ENCODE peak calls at places on chromosomes 7 and 10, in eight cellular contexts. One of them, this sample, is unnamed.

GRCh38 chr10:70880077-70880534 is 8.3 kb downstream of the PCBD1 start:
- DNase-seq in osteocyte: no peak
- DNase-seq in psoas muscle: peak; percentile 80
- DNase-seq in BJ: no peak
- DNase-seq in nephron progenitor cell: peak; percentile 78
- DNase-seq in dorsolateral prefrontal cortex: peak; percentile 80
- DNase-seq in right lobe of liver: peak; percentile 73
- DNase-seq in epithelial cell of esophagus: peak; percentile 86
- DNase-seq in this sample: peak; percentile 56

GRCh38 chr7:49523870-49524269 is 249.6 kb upstream of the VWC2 start:
- DNase-seq in osteocyte: no peak
- DNase-seq in psoas muscle: peak; percentile 21
- DNase-seq in BJ: no peak
- DNase-seq in nephron progenitor cell: no peak
- DNase-seq in dorsolateral prefrontal cortex: no peak
- DNase-seq in right lobe of liver: no peak
- DNase-seq in epithelial cell of esophagus: no peak
- DNase-seq in this sample: no peak

GRCh38 chr10:50623299-50624153 is at the start of gene SGMS1:
- DNase-seq in osteocyte: peak; percentile 96
- DNase-seq in psoas muscle: peak; percentile 93
- DNase-seq in BJ: no peak
- DNase-seq in nephron progenitor cell: peak; percentile 84
- DNase-seq in dorsolateral prefrontal cortex: peak; percentile 74
- DNase-seq in right lobe of liver: peak; percentile 92
- DNase-seq in epithelial cell of esophagus: peak; percentile 92
- DNase-seq in this sample: peak; percentile 71

GRCh38 chr10:8835453-8836167 is 781.1 kb downstream of the GATA3 start:
- DNase-seq in osteocyte: no peak
- DNase-seq in psoas muscle: no peak
- DNase-seq in BJ: no peak
- DNase-seq in nephron progenitor cell: no peak
- DNase-seq in dorsolateral prefrontal cortex: no peak
- DNase-seq in right lobe of liver: no peak
- DNase-seq in epithelial cell of esophagus: peak; percentile 26
- DNase-seq in this sample: no peak

GRCh38 chr7:68133045-68133444 is 1136.4 kb downstream of the TYW1 start:
- DNase-seq in osteocyte: no peak
- DNase-seq in psoas muscle: no peak
- DNase-seq in BJ: no peak
- DNase-seq in nephron progenitor cell: no peak
- DNase-seq in dorsolateral prefrontal cortex: no peak
- DNase-seq in right lobe of liver: no peak
- DNase-seq in epithelial cell of esophagus: no peak
- DNase-seq in this sample: no peak

GRCh38 chr7:109387530-109387929 is 817.9 kb downstream of the DNAJB9 start:
- DNase-seq in osteocyte: no peak
- DNase-seq in psoas muscle: peak; percentile 36
- DNase-seq in BJ: no peak
- DNase-seq in nephron progenitor cell: no peak
- DNase-seq in dorsolateral prefrontal cortex: no peak
- DNase-seq in right lobe of liver: no peak
- DNase-seq in epithelial cell of esophagus: no peak
- DNase-seq in this sample: no peak

GRCh38 chr7:28358423-28358868 is 53.9 kb upstream of the CREB5 start:
- DNase-seq in osteocyte: no peak
- DNase-seq in psoas muscle: no peak
- DNase-seq in BJ: peak; percentile 96
- DNase-seq in nephron progenitor cell: no peak
- DNase-seq in dorsolateral prefrontal cortex: no peak
- DNase-seq in right lobe of liver: no peak
- DNase-seq in epithelial cell of esophagus: peak; percentile 87
- DNase-seq in this sample: no peak

GRCh38 chr7:1041471-1042160 is 2.7 kb upstream of the GPR146 start:
- DNase-seq in osteocyte: no peak
- DNase-seq in psoas muscle: peak; percentile 49
- DNase-seq in BJ: no peak
- DNase-seq in nephron progenitor cell: no peak
- DNase-seq in dorsolateral prefrontal cortex: no peak
- DNase-seq in right lobe of liver: no peak
- DNase-seq in epithelial cell of esophagus: no peak
- DNase-seq in this sample: no peak

GRCh38 chr10:28559661-28560060 is 26.7 kb downstream of the WAC start:
- DNase-seq in osteocyte: no peak
- DNase-seq in psoas muscle: no peak
- DNase-seq in BJ: no peak
- DNase-seq in nephron progenitor cell: no peak
- DNase-seq in dorsolateral prefrontal cortex: no peak
- DNase-seq in right lobe of liver: no peak
- DNase-seq in epithelial cell of esophagus: peak; percentile 85
- DNase-seq in this sample: no peak

GRCh38 chr7:28748934-28749584 is 209.1 kb downstream of the TRIL start:
- DNase-seq in osteocyte: no peak
- DNase-seq in psoas muscle: peak; percentile 69
- DNase-seq in BJ: no peak
- DNase-seq in nephron progenitor cell: peak; percentile 22
- DNase-seq in dorsolateral prefrontal cortex: no peak
- DNase-seq in right lobe of liver: no peak
- DNase-seq in epithelial cell of esophagus: peak; percentile 75
- DNase-seq in this sample: no peak

GRCh38 chr7:98090116-98090515 is 16.5 kb upstream of the LMTK2 start:
- DNase-seq in osteocyte: peak; percentile 40
- DNase-seq in psoas muscle: no peak
- DNase-seq in BJ: no peak
- DNase-seq in nephron progenitor cell: no peak
- DNase-seq in dorsolateral prefrontal cortex: no peak
- DNase-seq in right lobe of liver: no peak
- DNase-seq in epithelial cell of esophagus: peak; percentile 47
- DNase-seq in this sample: no peak

GRCh38 chr7:128838981-128839731 is 8.9 kb downstream of the FLNC start:
- DNase-seq in osteocyte: no peak
- DNase-seq in psoas muscle: peak; percentile 77
- DNase-seq in BJ: no peak
- DNase-seq in nephron progenitor cell: no peak
- DNase-seq in dorsolateral prefrontal cortex: no peak
- DNase-seq in right lobe of liver: peak; percentile 52
- DNase-seq in epithelial cell of esophagus: no peak
- DNase-seq in this sample: no peak

GRCh38 chr7:29332027-29332806 is 137.6 kb downstream of the CHN2 start:
- DNase-seq in osteocyte: no peak
- DNase-seq in psoas muscle: no peak
- DNase-seq in BJ: no peak
- DNase-seq in nephron progenitor cell: no peak
- DNase-seq in dorsolateral prefrontal cortex: no peak
- DNase-seq in right lobe of liver: no peak
- DNase-seq in epithelial cell of esophagus: no peak
- DNase-seq in this sample: no peak

DNA sequence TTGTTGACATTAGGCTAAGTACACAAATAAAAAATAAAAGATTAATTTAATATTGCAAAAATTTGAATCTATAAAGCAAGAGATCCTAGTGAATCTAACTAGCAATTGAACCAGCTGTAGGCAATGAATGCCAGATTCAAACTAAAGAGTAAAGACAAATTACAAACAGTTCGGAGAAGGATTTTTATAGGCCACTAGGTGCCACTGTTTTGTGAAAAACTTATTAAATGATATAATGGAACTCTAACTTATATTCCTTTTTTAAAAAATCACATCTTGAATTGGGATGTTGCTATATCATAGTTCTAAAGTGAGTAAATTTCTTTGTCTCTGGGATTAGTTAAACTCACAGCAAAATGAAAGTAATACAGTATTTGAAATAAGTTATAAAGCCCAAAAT is 39.1 kb upstream of the GNAI1 start:
- DNase-seq in osteocyte: no peak
- DNase-seq in psoas muscle: no peak
- DNase-seq in BJ: no peak
- DNase-seq in nephron progenitor cell: no peak
- DNase-seq in dorsolateral prefrontal cortex: no peak
- DNase-seq in right lobe of liver: no peak
- DNase-seq in epithelial cell of esophagus: peak; percentile 23
- DNase-seq in this sample: no peak
- TF ChIP-seq CTCF in osteocyte: peak; percentile 65
- TF ChIP-seq CTCF in psoas muscle: peak; percentile 45
- TF ChIP-seq CTCF in BJ: peak; percentile 34
- TF ChIP-seq CTCF in nephron progenitor cell: peak; percentile 26
- TF ChIP-seq CTCF in dorsolateral prefrontal cortex: peak; percentile 80
- TF ChIP-seq CTCF in right lobe of liver: peak; percentile 53
- TF ChIP-seq CTCF in epithelial cell of esophagus: peak; percentile 34
- TF ChIP-seq CTCF in this sample: peak; percentile 47

DNA sequence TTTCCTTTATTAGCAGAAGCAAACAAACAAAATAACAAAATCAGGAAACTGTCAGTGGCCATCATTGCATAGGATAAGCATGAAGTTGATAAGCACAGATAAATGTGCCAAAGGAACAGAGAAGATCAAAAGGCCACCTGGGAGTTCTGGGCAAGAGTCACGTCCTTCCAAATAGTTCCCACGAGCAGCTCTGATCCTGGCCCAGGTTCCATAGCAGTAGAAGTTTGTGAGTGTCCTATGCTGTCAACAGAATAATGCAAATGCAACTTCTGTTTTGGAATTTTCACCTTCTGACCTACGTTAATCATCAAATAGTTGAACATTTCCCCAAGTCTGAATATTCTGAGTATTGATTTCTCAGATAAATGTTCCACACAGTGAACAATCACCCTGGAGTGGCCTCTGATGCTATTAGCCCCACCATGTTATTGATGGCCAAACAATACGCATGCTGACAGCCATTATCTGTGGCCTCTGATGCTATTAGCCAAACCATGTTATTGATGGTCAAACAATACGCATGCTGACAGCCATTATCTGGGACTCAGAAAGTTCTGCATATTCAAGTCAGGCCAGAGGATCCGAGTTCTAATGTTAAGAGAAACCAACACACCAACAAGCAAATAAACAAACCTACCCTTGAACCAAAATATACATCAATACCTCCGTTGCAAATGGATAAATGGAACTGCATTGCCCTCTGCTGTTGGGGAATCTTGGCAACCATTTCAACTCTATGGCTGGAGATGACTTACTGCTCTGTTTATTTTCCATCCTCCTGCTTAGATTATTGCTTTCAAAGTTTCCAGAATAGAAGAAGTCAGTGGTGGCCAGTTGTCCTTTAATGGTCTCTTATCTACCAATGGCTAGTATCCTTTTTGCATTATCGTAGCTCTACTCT is 63.3 kb downstream of the MRC1 start:
- DNase-seq in osteocyte: no peak
- DNase-seq in psoas muscle: no peak
- DNase-seq in BJ: no peak
- DNase-seq in nephron progenitor cell: no peak
- DNase-seq in dorsolateral prefrontal cortex: no peak
- DNase-seq in right lobe of liver: no peak
- DNase-seq in epithelial cell of esophagus: peak; percentile 50
- DNase-seq in this sample: no peak
- TF ChIP-seq CTCF in osteocyte: peak; percentile 41
- TF ChIP-seq CTCF in psoas muscle: peak; percentile 57
- TF ChIP-seq CTCF in BJ: peak; percentile 48
- TF ChIP-seq CTCF in nephron progenitor cell: no peak
- TF ChIP-seq CTCF in dorsolateral prefrontal cortex: no peak
- TF ChIP-seq CTCF in right lobe of liver: no peak
- TF ChIP-seq CTCF in epithelial cell of esophagus: peak; percentile 58
- TF ChIP-seq CTCF in this sample: peak; percentile 36

DNA sequence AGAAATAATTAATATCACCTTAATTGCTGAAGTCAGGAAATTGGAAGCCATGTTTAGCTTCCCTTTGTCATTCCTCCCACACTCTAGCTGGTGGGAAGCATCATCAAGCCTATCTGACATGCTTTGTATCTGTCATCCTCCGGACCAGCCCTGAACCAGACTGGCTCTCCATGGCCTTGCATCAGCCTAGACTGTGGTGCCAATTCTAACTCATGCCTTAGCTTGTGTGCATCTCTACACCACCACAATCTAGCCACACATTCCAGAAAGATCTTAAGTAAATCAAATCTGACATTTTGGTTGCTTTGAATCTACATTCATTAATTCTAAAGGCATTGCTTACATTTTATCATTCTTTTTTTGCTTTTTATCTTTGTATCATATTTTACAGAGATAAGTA is 196.4 kb upstream of the VSTM2A start:
- DNase-seq in osteocyte: no peak
- DNase-seq in psoas muscle: no peak
- DNase-seq in BJ: no peak
- DNase-seq in nephron progenitor cell: no peak
- DNase-seq in dorsolateral prefrontal cortex: no peak
- DNase-seq in right lobe of liver: no peak
- DNase-seq in epithelial cell of esophagus: no peak
- DNase-seq in this sample: no peak
- TF ChIP-seq CTCF in osteocyte: no peak
- TF ChIP-seq CTCF in psoas muscle: no peak
- TF ChIP-seq CTCF in BJ: no peak
- TF ChIP-seq CTCF in nephron progenitor cell: no peak
- TF ChIP-seq CTCF in dorsolateral prefrontal cortex: no peak
- TF ChIP-seq CTCF in right lobe of liver: no peak
- TF ChIP-seq CTCF in epithelial cell of esophagus: no peak
- TF ChIP-seq CTCF in this sample: no peak

GRCh38 chr10:99451499-99451788 is 21.0 kb upstream of the GOT1 start:
- DNase-seq in osteocyte: no peak
- DNase-seq in psoas muscle: no peak
- DNase-seq in BJ: no peak
- DNase-seq in nephron progenitor cell: no peak
- DNase-seq in dorsolateral prefrontal cortex: no peak
- DNase-seq in right lobe of liver: no peak
- DNase-seq in epithelial cell of esophagus: no peak
- DNase-seq in this sample: no peak

GRCh38 chr10:99450624-99451498 is 20.4 kb upstream of the GOT1 start:
- DNase-seq in osteocyte: no peak
- DNase-seq in psoas muscle: no peak
- DNase-seq in BJ: no peak
- DNase-seq in nephron progenitor cell: no peak
- DNase-seq in dorsolateral prefrontal cortex: no peak
- DNase-seq in right lobe of liver: no peak
- DNase-seq in epithelial cell of esophagus: no peak
- DNase-seq in this sample: no peak

GRCh38 chr10:99449023-99449422 is 18.6 kb upstream of the GOT1 start:
- DNase-seq in osteocyte: no peak
- DNase-seq in psoas muscle: no peak
- DNase-seq in BJ: no peak
- DNase-seq in nephron progenitor cell: no peak
- DNase-seq in dorsolateral prefrontal cortex: no peak
- DNase-seq in right lobe of liver: no peak
- DNase-seq in epithelial cell of esophagus: no peak
- DNase-seq in this sample: no peak

GRCh38 chr10:99450156-99450555 is 19.7 kb upstream of the GOT1 start:
- DNase-seq in osteocyte: no peak
- DNase-seq in psoas muscle: no peak
- DNase-seq in BJ: no peak
- DNase-seq in nephron progenitor cell: no peak
- DNase-seq in dorsolateral prefrontal cortex: no peak
- DNase-seq in right lobe of liver: no peak
- DNase-seq in epithelial cell of esophagus: no peak
- DNase-seq in this sample: no peak

DNA sequence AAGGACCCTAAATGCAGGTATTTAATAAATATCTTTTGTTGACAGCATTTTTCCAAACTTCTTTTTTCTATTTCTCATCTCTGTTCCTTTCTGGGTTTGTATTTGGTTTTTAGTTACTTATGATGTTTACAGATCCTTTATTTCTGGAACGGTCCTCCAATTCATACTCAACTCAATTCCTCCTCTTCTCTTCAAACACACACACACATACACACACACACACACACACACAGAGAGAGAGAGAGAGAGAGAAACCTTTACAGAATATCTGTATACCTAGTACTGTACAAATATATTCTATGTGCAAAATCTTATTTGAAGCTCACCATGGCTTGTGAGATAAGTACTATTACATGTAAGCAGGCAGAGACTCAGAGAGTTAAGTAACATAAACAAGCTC is 21.6 kb upstream of the GOT1 start:
- DNase-seq in osteocyte: no peak
- DNase-seq in psoas muscle: no peak
- DNase-seq in BJ: no peak
- DNase-seq in nephron progenitor cell: no peak
- DNase-seq in dorsolateral prefrontal cortex: no peak
- DNase-seq in right lobe of liver: no peak
- DNase-seq in epithelial cell of esophagus: no peak
- DNase-seq in this sample: no peak
- TF ChIP-seq CTCF in osteocyte: no peak
- TF ChIP-seq CTCF in psoas muscle: no peak
- TF ChIP-seq CTCF in BJ: no peak
- TF ChIP-seq CTCF in nephron progenitor cell: no peak
- TF ChIP-seq CTCF in dorsolateral prefrontal cortex: no peak
- TF ChIP-seq CTCF in right lobe of liver: no peak
- TF ChIP-seq CTCF in epithelial cell of esophagus: no peak
- TF ChIP-seq CTCF in this sample: no peak